ENCODE peak calls at places on chromosomes 3 and 15, in nine cellular contexts. E, L, M, F, A, C, V, U and H are unnamed samples.

GRCh38 chr3:26590919-26591318 is 31.7 kb upstream of the LRRC3B start:
- DNase-seq in U (no peak), A (no peak), V (no peak), E (no peak), M (no peak), L (no peak), F (no peak), C (no peak), H (no peak)

GRCh38 chr3:158918008-158918407 is 116.2 kb downstream of the MFSD1 start:
- DNase-seq in V (peak), A (peak), U (peak), M (no peak), F (no peak), C (no peak), E (no peak), L (peak), H (no peak)

GRCh38 chr15:52567886-52568568 is 803 bp downstream of the ARPP19 start:
- DNase-seq in U (peak), M (no peak), C (no peak), A (no peak), F (peak), L (peak), V (peak), E (peak), H (peak)

GRCh38 chr3:127747751-127748521 is 74.4 kb downstream of the MGLL start:
- DNase-seq in U (no peak), V (no peak), E (no peak), F (no peak), A (peak), C (no peak), M (no peak), L (peak), H (no peak)

GRCh38 chr3:57826952-57827723 is 71.0 kb downstream of the SLMAP start:
- DNase-seq in A (no peak), C (no peak), E (no peak), V (no peak), U (no peak), M (no peak), L (no peak), F (no peak), H (no peak)

GRCh38 chr3:13500133-13500885 is 20.2 kb downstream of the HDAC11 start:
- DNase-seq in A (no peak), C (no peak), L (no peak), V (peak), U (no peak), M (no peak), F (no peak), E (no peak), H (no peak)

GRCh38 chr3:124779751-124780191 is 49.5 kb downstream of the UMPS start:
- DNase-seq in M (no peak), V (no peak), A (no peak), U (no peak), L (no peak), F (no peak), E (no peak), C (no peak), H (no peak)

GRCh38 chr15:42650208-42651066 is 75.0 kb downstream of the STARD9 start:
- DNase-seq in F (peak), U (peak), L (peak), V (peak), M (no peak), A (peak), E (peak), C (peak), H (no peak)

GRCh38 chr3:66255865-66256264 is 35.1 kb downstream of the SLC25A26 start:
- DNase-seq in U (no peak), C (no peak), F (no peak), M (no peak), A (no peak), L (no peak), E (no peak), V (no peak), H (no peak)

GRCh38 chr3:36595531-36595930 is 168.8 kb downstream of the DCLK3 start:
- DNase-seq in U (no peak), C (no peak), A (no peak), F (no peak), V (no peak), E (no peak), L (no peak), M (no peak), H (no peak)

GRCh38 chr15:72751751-72752455 is 31.7 kb downstream of the ADPGK start:
- DNase-seq in E (no peak), A (no peak), M (no peak), V (peak), L (no peak), F (no peak), C (no peak), U (no peak), H (no peak)